ENCODE peak calls at places on chromosomes 4 and X, in seven cellular contexts. W is GM23248, R is PC-9, Z is keratinocyte, H is GM23338, F is HCT116, I is PC-3. K is an unnamed sample.

GRCh38 chrX:97895751-97896150 is 1012.0 kb downstream of the RPA4 start:
- DNase-seq in W (peak), R (no peak), Z (no peak), H (no peak), F (no peak), I (peak), K (no peak)

GRCh38 chrX:17174671-17175070 is 200.3 kb upstream of the NHS start:
- DNase-seq in W (no peak), R (no peak), Z (no peak), H (no peak), F (no peak), I (no peak), K (peak)

GRCh38 chrX:115958687-115959359 is 211.7 kb upstream of the AGTR2 start:
- DNase-seq in W (peak), R (no peak), Z (no peak), H (no peak), F (no peak), I (peak), K (no peak)

GRCh38 chr4:168759959-168760527 is 250.0 kb downstream of the CBR4 start:
- DNase-seq in W (no peak), R (no peak), Z (no peak), H (no peak), F (no peak), I (no peak), K (no peak)

GRCh38 chr4:107380190-107380589 is 339.8 kb downstream of the PAPSS1 start:
- DNase-seq in W (no peak), R (no peak), Z (no peak), H (no peak), F (no peak), I (no peak), K (no peak)

GRCh38 chr4:45453258-45453841 is 670.5 kb downstream of the GABRG1 start:
- DNase-seq in W (peak), R (no peak), Z (no peak), H (peak), F (no peak), I (peak), K (peak)

GRCh38 chrX:132957211-132958085 is 981 bp downstream of the HS6ST2 start:
- DNase-seq in W (peak), R (peak), Z (no peak), H (peak), F (no peak), I (no peak), K (no peak)

GRCh38 chr4:8688908-8689445 is 96.4 kb downstream of the CPZ start:
- DNase-seq in W (peak), R (no peak), Z (no peak), H (no peak), F (no peak), I (no peak), K (no peak)

GRCh38 chr4:169024762-169025161 is 14.7 kb upstream of the CBR4 start:
- DNase-seq in W (peak), R (peak), Z (no peak), H (peak), F (peak), I (peak), K (peak)

GRCh38 chrX:30039768-30040167 is 175.6 kb upstream of the MAGEB2 start:
- DNase-seq in W (no peak), R (no peak), Z (no peak), H (no peak), F (no peak), I (peak), K (peak)

GRCh38 chrX:135340827-135341226 is 31.5 kb downstream of the ETDC start:
- DNase-seq in W (peak), R (no peak), Z (no peak), H (no peak), F (no peak), I (no peak), K (peak)

GRCh38 chr4:184247421-184247820 is 29.7 kb upstream of the ENPP6 start:
- DNase-seq in W (no peak), R (no peak), Z (no peak), H (no peak), F (no peak), I (no peak), K (no peak)

GRCh38 chr4:73684097-73684496 is 56.3 kb upstream of the CXCL8 start:
- DNase-seq in W (no peak), R (no peak), Z (no peak), H (peak), F (no peak), I (no peak), K (no peak)

GRCh38 chrX:108511721-108512120 is 72.1 kb downstream of the COL4A5 start:
- DNase-seq in W (peak), R (no peak), Z (no peak), H (no peak), F (no peak), I (peak), K (peak)

GRCh38 chrX:146707781-146708180 is 101.8 kb upstream of the CXorf51B start:
- DNase-seq in W (no peak), R (no peak), Z (no peak), H (peak), F (no peak), I (no peak), K (no peak)

GRCh38 chr4:176492648-176493302 is 173.0 kb downstream of the SPCS3 start:
- DNase-seq in W (peak), R (no peak), Z (no peak), H (no peak), F (no peak), I (peak), K (peak)

GRCh38 chrX:15719324-15719968 is 18.6 kb upstream of the CA5B start:
- DNase-seq in W (no peak), R (no peak), Z (no peak), H (no peak), F (no peak), I (peak), K (no peak)

GRCh38 chr4:83197555-83198235 is 83.2 kb upstream of the PLAC8 start:
- DNase-seq in W (no peak), R (no peak), Z (no peak), H (peak), F (no peak), I (no peak), K (peak)

GRCh38 chrX:115023139-115023538 is 5.7 kb upstream of the IL13RA2 start:
- DNase-seq in W (peak), R (no peak), Z (peak), H (no peak), F (peak), I (peak), K (peak)

GRCh38 chr4:185902654-185903053 is 90.7 kb upstream of the SORBS2 start:
- DNase-seq in W (peak), R (no peak), Z (no peak), H (no peak), F (no peak), I (peak), K (peak)

GRCh38 chrX:130296743-130297142 is 28.0 kb upstream of the ZNF280C start:
- DNase-seq in W (no peak), R (no peak), Z (no peak), H (no peak), F (no peak), I (peak), K (no peak)

GRCh38 chr4:123869517-123870282 is 473.1 kb downstream of the SPRY1 start:
- DNase-seq in W (peak), R (no peak), Z (no peak), H (no peak), F (no peak), I (no peak), K (no peak)

GRCh38 chr4:123867910-123868587 is 471.5 kb downstream of the SPRY1 start:
- DNase-seq in W (no peak), R (no peak), Z (no peak), H (no peak), F (no peak), I (no peak), K (no peak)

GRCh38 chr4:123870283-123870876 is 473.8 kb downstream of the SPRY1 start:
- DNase-seq in W (no peak), R (no peak), Z (no peak), H (no peak), F (no peak), I (no peak), K (no peak)

GRCh38 chr4:123862812-123863211 is 466.2 kb downstream of the SPRY1 start:
- DNase-seq in W (no peak), R (no peak), Z (no peak), H (no peak), F (no peak), I (no peak), K (no peak)

DNA sequence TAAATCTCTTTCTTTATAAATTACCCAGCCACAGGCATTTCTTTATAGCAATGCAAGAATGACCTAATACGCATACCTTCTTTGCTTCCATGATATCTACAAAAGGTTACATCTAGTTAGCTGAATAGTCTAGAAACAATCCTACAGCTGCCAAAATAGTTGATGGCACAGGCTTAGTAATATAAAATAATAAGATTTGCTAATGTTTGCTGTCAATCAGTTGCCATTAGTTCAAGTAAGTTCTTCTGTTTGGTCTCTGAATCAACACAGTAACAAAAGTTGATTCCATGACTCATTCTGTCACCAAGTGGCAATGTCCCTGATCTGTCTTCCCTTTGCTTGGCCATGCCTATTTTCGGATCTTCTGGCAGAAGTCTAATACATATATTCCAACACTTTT is 470.2 kb downstream of the SPRY1 start:
- DNase-seq in W (no peak), R (no peak), Z (no peak), H (no peak), F (no peak), I (peak), K (peak)
- H2AFZ ChIP-seq in W (no peak), R (no peak), Z (no peak), H (no peak), F (no peak), I (no peak), K (no peak)

GRCh38 chr4:13525606-13526281 is 18.6 kb downstream of the NKX3-2 start:
- DNase-seq in W (no peak), R (no peak), Z (no peak), H (peak), F (no peak), I (no peak), K (no peak)

GRCh38 chr4:13527192-13527982 is 16.9 kb downstream of the NKX3-2 start:
- DNase-seq in W (no peak), R (no peak), Z (no peak), H (no peak), F (no peak), I (no peak), K (no peak)

GRCh38 chr4:13524504-13525243 is 19.6 kb downstream of the NKX3-2 start:
- DNase-seq in W (peak), R (no peak), Z (no peak), H (peak), F (no peak), I (no peak), K (no peak)

GRCh38 chr4:13527983-13528822 is 16.1 kb downstream of the NKX3-2 start:
- DNase-seq in W (no peak), R (no peak), Z (no peak), H (peak), F (no peak), I (no peak), K (no peak)

GRCh38 chr4:13526658-13527057 is 17.6 kb downstream of the NKX3-2 start:
- DNase-seq in W (no peak), R (no peak), Z (no peak), H (no peak), F (no peak), I (no peak), K (no peak)
- TF ChIP-seq EZH2 in W (peak), R (no peak), Z (no peak), H (no peak), F (no peak), I (no peak), K (no peak)

GRCh38 chr4:139208404-139208945 is 31.5 kb upstream of the ELF2 start:
- DNase-seq in W (peak), R (no peak), Z (no peak), H (no peak), F (no peak), I (no peak), K (peak)

GRCh38 chr4:139207873-139208403 is 30.9 kb upstream of the ELF2 start:
- DNase-seq in W (peak), R (no peak), Z (no peak), H (no peak), F (no peak), I (no peak), K (no peak)

GRCh38 chr4:139207247-139207646 is 30.2 kb upstream of the ELF2 start:
- DNase-seq in W (no peak), R (no peak), Z (no peak), H (no peak), F (no peak), I (no peak), K (no peak)

GRCh38 chr4:139209470-139210063 is 32.5 kb upstream of the ELF2 start:
- DNase-seq in W (no peak), R (no peak), Z (no peak), H (no peak), F (no peak), I (no peak), K (no peak)

DNA sequence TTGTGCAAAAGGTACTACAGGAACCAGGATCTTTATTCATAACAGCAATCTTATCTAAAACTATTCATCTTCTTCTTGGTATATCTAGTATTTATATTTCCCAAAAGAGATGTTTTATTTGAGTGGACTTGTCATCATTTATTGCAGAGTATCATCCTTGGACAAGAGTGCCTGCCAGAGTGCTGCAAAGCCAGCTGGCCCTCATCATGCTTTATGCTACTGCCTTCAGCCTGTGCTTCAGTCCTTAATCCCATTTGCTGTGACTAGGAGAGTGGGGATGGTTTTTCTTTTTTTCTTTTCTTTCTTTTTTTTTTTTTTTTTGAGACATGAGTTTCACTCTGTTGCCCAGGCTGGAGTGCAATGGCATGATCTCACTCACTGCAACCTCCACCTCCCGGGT is 33.5 kb upstream of the ELF2 start:
- DNase-seq in W (no peak), R (no peak), Z (no peak), H (no peak), F (no peak), I (no peak), K (peak)
- H2AFZ ChIP-seq in W (no peak), R (no peak), Z (no peak), H (no peak), F (no peak), I (no peak), K (no peak)

GRCh38 chr4:154911097-154911496 is 130.0 kb downstream of the RBM46 start:
- DNase-seq in W (peak), R (no peak), Z (no peak), H (peak), F (no peak), I (peak), K (no peak)

GRCh38 chr4:154911608-154912098 is 130.6 kb downstream of the RBM46 start:
- DNase-seq in W (no peak), R (no peak), Z (no peak), H (no peak), F (no peak), I (no peak), K (no peak)

DNA sequence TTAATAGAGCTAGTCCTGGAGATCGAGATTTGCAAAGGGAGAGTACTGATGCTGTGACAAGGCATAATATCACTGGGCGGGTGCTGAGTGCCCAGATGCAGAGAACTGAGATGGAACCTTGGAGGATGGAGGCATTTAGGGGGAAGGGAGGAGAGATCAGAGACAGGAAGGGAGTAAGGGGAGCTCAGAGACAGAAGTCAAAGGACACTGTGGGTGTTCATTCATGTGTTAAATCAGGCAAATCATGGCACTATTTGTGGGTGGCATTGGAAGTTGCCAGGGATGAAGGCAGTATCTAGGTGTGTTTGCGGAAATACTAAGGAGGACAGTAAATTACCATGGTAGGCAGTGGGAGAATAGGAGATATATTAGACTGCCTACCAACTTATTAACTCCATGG is 135.0 kb downstream of the RBM46 start:
- DNase-seq in W (no peak), R (no peak), Z (no peak), H (peak), F (no peak), I (no peak), K (no peak)
- TF ChIP-seq EZH2 in W (no peak), R (no peak), Z (no peak), H (no peak), F (no peak), I (no peak), K (no peak)

DNA sequence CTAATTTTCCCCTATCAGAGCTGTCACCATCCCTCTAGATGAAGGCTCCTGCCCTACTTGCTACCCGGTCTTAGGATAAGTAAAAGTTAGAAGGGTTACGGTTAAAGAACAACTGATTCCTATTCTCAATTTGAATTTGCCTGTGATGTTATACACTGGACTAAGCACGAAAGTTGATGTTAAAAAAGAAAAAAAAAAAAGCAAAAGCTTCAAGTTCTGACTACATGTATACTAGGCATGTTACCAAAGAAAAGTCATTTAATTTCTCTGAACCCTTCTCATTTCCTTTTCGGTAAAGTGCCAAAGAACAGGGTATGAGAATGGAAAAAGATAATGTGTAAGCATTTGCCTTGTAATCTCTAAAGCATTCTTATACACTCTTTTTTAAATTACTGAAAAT is 1.5 kb upstream of the PPID start:
- DNase-seq in W (no peak), R (no peak), Z (no peak), H (no peak), F (no peak), I (no peak), K (no peak)
- H2AFZ ChIP-seq in W (peak), R (peak), Z (no peak), H (no peak), F (peak), I (no peak), K (no peak)

GRCh38 chrX:40094900-40095587 is 2.7 kb downstream of the BCOR start:
- DNase-seq in W (peak), R (no peak), Z (no peak), H (no peak), F (no peak), I (peak), K (no peak)
- TF ChIP-seq EZH2 in W (no peak), R (no peak), Z (no peak), H (no peak), F (no peak), I (no peak), K (no peak)

DNA sequence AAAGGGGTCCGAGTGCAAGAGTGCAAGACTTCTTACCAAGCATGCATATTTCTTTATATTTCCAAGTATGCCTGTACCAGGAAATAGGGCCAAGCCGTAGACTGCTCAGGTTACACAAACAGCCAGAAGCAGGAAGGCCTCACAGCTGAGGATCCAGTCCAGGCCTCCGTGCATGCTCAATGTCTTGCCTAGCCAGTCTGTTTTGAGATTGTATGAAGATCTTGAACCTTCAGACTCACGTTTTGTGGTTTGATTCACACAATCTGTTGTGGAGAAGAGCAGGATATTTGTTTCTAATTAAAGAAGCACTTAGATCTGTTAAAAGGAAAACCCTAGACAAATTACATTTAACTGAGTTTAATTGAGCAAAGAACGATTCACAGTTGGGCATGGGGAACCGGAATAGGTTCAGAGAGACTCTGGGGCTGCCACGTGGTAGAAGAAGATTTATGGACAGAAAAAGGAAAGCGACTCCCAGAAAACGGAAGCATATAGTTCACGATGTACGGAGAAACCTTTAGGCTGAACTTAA is 1.2 kb downstream of the MGST2 start:
- DNase-seq in W (no peak), R (peak), Z (no peak), H (peak), F (no peak), I (peak), K (peak)
- H2AFZ ChIP-seq in W (peak), R (peak), Z (peak), H (peak), F (peak), I (peak), K (peak)

GRCh38 chrX:25015486-25016360 is at the start of gene ARX:
- DNase-seq in W (peak), R (peak), Z (no peak), H (peak), F (peak), I (no peak), K (peak)

GRCh38 chrX:25018682-25019081 is 2.9 kb upstream of the ARX start:
- DNase-seq in W (no peak), R (no peak), Z (no peak), H (no peak), F (no peak), I (no peak), K (no peak)

GRCh38 chrX:25016938-25017598 is 1.3 kb upstream of the ARX start:
- DNase-seq in W (no peak), R (no peak), Z (no peak), H (no peak), F (no peak), I (no peak), K (no peak)

GRCh38 chrX:25016361-25016671 is 551 bp upstream of the ARX start:
- DNase-seq in W (no peak), R (no peak), Z (no peak), H (no peak), F (no peak), I (no peak), K (no peak)

DNA sequence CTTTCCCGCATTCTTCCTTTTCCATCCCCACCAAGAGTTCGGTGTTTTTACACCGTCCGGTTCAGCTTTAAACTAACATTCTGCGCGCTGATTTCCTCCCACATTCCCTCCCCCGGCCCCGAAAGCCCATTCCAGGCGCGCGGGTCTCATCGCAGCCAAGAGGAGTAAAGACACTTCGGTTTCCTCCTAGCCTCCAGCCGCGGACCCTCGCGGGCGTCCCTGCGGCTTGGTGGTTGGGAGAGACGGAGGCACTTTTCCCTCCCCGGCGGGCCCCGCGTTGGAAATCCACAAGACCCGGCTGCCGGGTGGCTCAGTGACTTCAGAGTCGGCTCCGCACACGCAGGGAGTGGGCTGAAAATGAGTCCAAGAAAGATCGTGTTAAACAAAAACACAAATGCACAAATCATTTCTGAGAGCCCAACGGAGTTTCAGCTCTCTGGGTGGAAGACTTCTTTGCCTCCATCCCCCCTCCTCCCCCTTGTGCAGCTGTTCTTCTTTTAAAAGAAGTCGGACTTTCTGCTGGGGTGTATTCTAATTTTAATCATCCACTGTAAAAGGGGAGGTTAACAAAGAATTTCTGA is 2.0 kb upstream of the ARX start:
- DNase-seq in W (no peak), R (no peak), Z (no peak), H (no peak), F (no peak), I (no peak), K (no peak)
- TF ChIP-seq EZH2 in W (peak), R (no peak), Z (peak), H (peak), F (no peak), I (no peak), K (peak)

K was measured in fibroblast of lung.